ENCODE peak calls at places on chromosomes 1 and 21, in five cellular contexts. O is H1, I is HepG2, W is GM12878, V is K562. M is an unnamed sample.

GRCh38 chr1:225653463-225654276 is 747 bp upstream of the ENAH start:
- DNase-seq in W (no peak), V (no peak), I (peak), O (no peak), M (no peak)

GRCh38 chr1:145823565-145824498 is at the start of the genes POLR3C and RNF115:
- DNase-seq in O (peak), I (peak), W (peak), V (peak), M (peak)

GRCh38 chr1:112083487-112083886 is 94.0 kb upstream of the KCND3 start:
- DNase-seq in O (no peak), W (no peak), V (no peak), I (no peak), M (no peak)

GRCh38 chr1:27598902-27599528 is 4.9 kb downstream of the AHDC1 start:
- DNase-seq in W (no peak), O (no peak), I (no peak), V (peak), M (no peak)

GRCh38 chr1:156858959-156859522 is at the start of gene INSRR:
- DNase-seq in W (no peak), I (no peak), O (no peak), V (peak), M (no peak)

GRCh38 chr1:212286437-212287131 is 1.4 kb downstream of the PPP2R5A start:
- DNase-seq in O (no peak), V (no peak), I (no peak), W (no peak), M (no peak)

GRCh38 chr1:31987231-31987630 is 26.4 kb upstream of the KHDRBS1 start:
- DNase-seq in I (no peak), W (no peak), O (no peak), V (no peak), M (no peak)

GRCh38 chr1:1890506-1891348 is at the start of gene GNB1:
- DNase-seq in O (peak), W (peak), V (peak), I (peak), M (peak)

GRCh38 chr1:66475940-66476339 is 58.0 kb upstream of the SGIP1 start:
- DNase-seq in W (no peak), I (no peak), V (no peak), O (no peak), M (no peak)

GRCh38 chr21:30257773-30258172 is 25.0 kb downstream of the KRTAP24-1 start:
- DNase-seq in W (no peak), O (no peak), I (no peak), V (peak), M (no peak)

GRCh38 chr1:246483204-246483933 is 23.7 kb downstream of the SMYD3 start:
- DNase-seq in V (no peak), I (no peak), O (no peak), W (no peak), M (no peak)

GRCh38 chr1:210129759-210130158 is 102.8 kb upstream of the SERTAD4 start:
- DNase-seq in W (no peak), O (no peak), I (no peak), V (no peak), M (no peak)

GRCh38 chr1:166083887-166084286 is 82.9 kb downstream of the FAM78B start:
- DNase-seq in V (no peak), O (no peak), W (peak), I (no peak), M (no peak)

GRCh38 chr1:166080277-166080964 is 86.4 kb downstream of the FAM78B start:
- DNase-seq in O (no peak), W (peak), V (no peak), I (no peak), M (no peak)

GRCh38 chr1:166082601-166083000 is 84.2 kb downstream of the FAM78B start:
- DNase-seq in O (no peak), V (no peak), W (no peak), I (no peak), M (no peak)

GRCh38 chr1:166079276-166079675 is 87.5 kb downstream of the FAM78B start:
- DNase-seq in I (no peak), V (no peak), O (no peak), W (no peak), M (no peak)

DNA sequence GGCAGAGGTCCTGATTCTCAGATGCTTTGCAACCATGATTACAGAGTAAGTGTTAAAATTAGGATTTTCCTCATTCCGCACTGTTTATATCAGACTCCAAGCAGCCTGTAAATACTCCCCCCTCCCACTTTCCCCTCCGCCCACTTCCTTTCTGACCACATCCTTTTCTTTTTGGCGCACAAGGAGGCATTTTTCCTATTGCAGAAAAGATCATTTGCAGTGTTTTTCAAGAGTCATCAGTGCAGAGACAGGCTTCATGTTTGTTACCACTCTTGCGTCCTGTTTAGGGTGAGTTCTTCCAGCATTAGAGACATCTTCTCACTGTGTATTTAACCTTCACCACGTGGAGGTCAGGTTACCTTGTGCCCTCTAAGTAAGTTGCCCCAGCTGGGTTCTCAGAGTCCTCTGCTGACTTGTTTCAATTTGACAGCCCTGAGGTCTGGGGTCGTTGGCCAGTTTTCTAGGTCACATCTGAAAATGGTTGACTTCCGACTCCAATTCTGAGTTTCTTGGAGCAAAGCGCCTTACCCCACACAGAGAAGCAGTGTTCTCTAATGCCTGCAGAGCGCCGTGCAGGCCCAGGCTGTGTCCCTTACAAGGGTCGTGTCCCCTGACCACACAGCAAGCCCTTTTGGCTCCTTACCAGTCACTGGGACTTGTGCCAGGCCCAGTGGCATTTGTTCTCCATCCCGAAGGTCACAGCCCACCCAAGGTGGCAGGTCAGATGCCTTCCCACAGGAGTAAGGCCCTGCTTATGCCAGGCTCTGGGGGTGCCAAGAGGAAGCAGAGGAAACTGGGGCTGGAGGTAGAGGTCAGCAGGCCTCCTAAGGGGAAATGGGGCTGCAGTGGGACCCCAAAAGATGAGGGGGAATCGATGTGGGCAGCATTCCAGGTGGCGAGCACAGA is 85.6 kb downstream of the FAM78B start:
- DNase-seq in I (no peak), O (no peak), V (no peak), W (no peak), M (no peak)
- TF ChIP-seq JUND in I (no peak), O (no peak), V (no peak), W (no peak), M (no peak)

GRCh38 chr1:61269648-61270047 is 187.3 kb downstream of the NFIA start:
- DNase-seq in V (no peak), O (no peak), I (no peak), W (no peak), M (no peak)
- TF ChIP-seq SP1 in V (no peak), O (no peak), I (no peak), W (no peak), M (no peak)

GRCh38 chr1:236497908-236498307 is 25.9 kb upstream of the LGALS8 start:
- DNase-seq in W (no peak), O (no peak), V (no peak), I (no peak), M (no peak)
- H3K27ac ChIP-seq in W (no peak), O (no peak), V (no peak), I (no peak), M (no peak)

DNA sequence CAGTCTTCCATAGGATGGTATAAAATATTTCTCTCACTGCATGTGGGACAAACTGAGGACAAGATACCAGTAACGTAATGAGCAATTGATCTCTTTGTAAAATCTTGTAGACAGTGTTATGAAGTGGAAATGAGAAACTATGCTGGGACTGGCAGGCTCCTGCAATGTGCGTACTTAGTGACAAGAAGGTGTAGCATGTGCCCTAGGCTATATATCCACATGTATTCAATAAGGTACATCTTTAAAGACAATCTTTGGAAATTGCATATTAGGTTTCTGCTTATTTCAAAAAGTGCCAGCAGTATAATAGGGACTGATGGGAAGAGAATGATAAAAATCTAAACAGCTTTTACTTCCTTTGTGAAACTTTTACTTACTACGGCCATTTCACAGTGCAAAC is 81.9 kb upstream of the GREM2 start:
- DNase-seq in I (no peak), V (no peak), O (no peak), W (no peak), M (no peak)
- TF ChIP-seq JUND in I (no peak), V (no peak), O (no peak), W (no peak), M (no peak)

GRCh38 chr21:44440241-44441040 is 14.9 kb upstream of the LRRC3 start:
- DNase-seq in O (no peak), V (no peak), I (no peak), W (no peak), M (no peak)
- TF ChIP-seq SP1 in O (no peak), V (no peak), I (no peak), W (no peak), M (no peak)

DNA sequence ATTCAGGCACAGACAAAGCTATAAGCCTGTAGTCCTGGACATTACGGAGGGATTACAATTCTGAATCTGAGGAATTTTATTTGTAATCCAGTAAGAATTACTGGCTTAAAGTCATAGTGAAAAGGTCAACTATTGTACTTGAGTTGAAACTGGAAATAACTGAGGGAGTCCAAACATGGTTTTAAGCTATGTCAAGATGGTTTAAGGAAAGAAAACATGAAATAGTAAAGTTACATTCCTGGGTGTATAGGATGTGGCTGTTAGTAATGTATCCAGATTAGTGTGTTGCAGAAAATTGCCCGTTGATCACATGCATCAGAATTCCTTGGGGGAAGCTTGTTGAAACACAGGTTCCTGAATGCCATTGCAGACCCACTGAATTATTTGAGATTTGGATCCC is 124.8 kb upstream of the GORAB start:
- DNase-seq in V (no peak), I (no peak), W (no peak), O (no peak), M (no peak)
- H3K27ac ChIP-seq in V (no peak), I (no peak), W (no peak), O (no peak), M (no peak)

GRCh38 chr1:7287013-7287412 is 484.1 kb upstream of the VAMP3 start:
- DNase-seq in O (no peak), W (no peak), V (no peak), I (no peak), M (no peak)
- TF ChIP-seq JUND in O (no peak), W (no peak), V (no peak), I (no peak), M (no peak)